ENCODE peak calls at places on chromosomes 16 and 17, in four cellular contexts. E, Q, F and O are unnamed samples.

GRCh38 chr16:88725609-88726407 is 19.5 kb downstream of the CTU2 start:
- DNase-seq in E (no peak), Q (no peak), F (no peak), O (no peak)

GRCh38 chr17:74182041-74182783 is 21.3 kb upstream of the RPL38 start:
- DNase-seq in E (no peak), Q (no peak), F (no peak), O (no peak)

GRCh38 chr17:40124279-40125141 is 2.7 kb downstream of the MSL1 start:
- DNase-seq in E (no peak), Q (no peak), F (no peak), O (peak; percentile 15)

GRCh38 chr17:33049781-33050414 is 58.3 kb downstream of the SPACA3 start:
- DNase-seq in E (no peak), Q (peak; percentile 79), F (peak; percentile 10), O (peak; percentile 56)

GRCh38 chr17:61294777-61295176 is 104.9 kb upstream of the TBX2 start:
- DNase-seq in E (no peak), Q (peak; percentile 30), F (peak; percentile 65), O (peak; percentile 57)

GRCh38 chr16:2829501-2830354 is at the start of gene ZG16B:
- DNase-seq in E (no peak), Q (peak; percentile 24), F (no peak), O (peak; percentile 69)

GRCh38 chr16:10370096-10370726 is 15.7 kb upstream of the ATF7IP2 start:
- DNase-seq in E (no peak), Q (no peak), F (no peak), O (no peak)

GRCh38 chr17:54945671-54946070 is 22.8 kb downstream of the COX11 start:
- DNase-seq in E (no peak), Q (no peak), F (no peak), O (no peak)

GRCh38 chr17:32482568-32483320 is 4.0 kb upstream of the CDK5R1 start:
- DNase-seq in E (no peak), Q (no peak), F (no peak), O (no peak)

GRCh38 chr16:57297856-57298255 is 13.4 kb upstream of the PLLP start:
- DNase-seq in E (peak; percentile 12), Q (no peak), F (no peak), O (no peak)

GRCh38 chr17:47847341-47848197 is 3.4 kb downstream of the SP6 start:
- DNase-seq in E (no peak), Q (no peak), F (no peak), O (no peak)

GRCh38 chr17:4514206-4514605 is 15.5 kb downstream of the SPNS2 start:
- DNase-seq in E (no peak), Q (no peak), F (no peak), O (peak; percentile 62)

GRCh38 chr17:70945386-70945785 is 776.1 kb downstream of the KCNJ2 start:
- DNase-seq in E (no peak), Q (no peak), F (no peak), O (no peak)

GRCh38 chr17:73064084-73064938 is 28.2 kb downstream of the SLC39A11 start:
- DNase-seq in E (no peak), Q (no peak), F (no peak), O (no peak)